ENCODE peak calls at places on chromosomes 5 and 9, in four cellular contexts. G is GM23338, X is A549, Y is SK-N-SH. D is an unnamed sample.

GRCh38 chr5:110288766-110289165 is 437.7 kb downstream of the TMEM232 start:
- DNase-seq in G (no peak), X (no peak), Y (no peak), D (no peak)

GRCh38 chr9:72954431-72955420 is 1.9 kb upstream of the ALDH1A1 start:
- DNase-seq in G (no peak), X (no peak), Y (no peak), D (peak; percentile 8)

GRCh38 chr5:169097374-169097831 is 203.5 kb downstream of the SLIT3 start:
- DNase-seq in G (no peak), X (no peak), Y (no peak), D (no peak)

GRCh38 chr9:100058699-100059579 is 39.9 kb downstream of the ERP44 start:
- DNase-seq in G (no peak), X (no peak), Y (no peak), D (no peak)

GRCh38 chr9:6911901-6912650 is 154.3 kb downstream of the KDM4C start:
- DNase-seq in G (no peak), X (no peak), Y (no peak), D (no peak)

GRCh38 chr5:147306351-147306750 is 71.5 kb downstream of the STK32A start:
- DNase-seq in G (no peak), X (no peak), Y (no peak), D (no peak)

GRCh38 chr9:114055061-114055460 is 23.0 kb downstream of the AMBP start:
- DNase-seq in G (no peak), X (no peak), Y (no peak), D (no peak)

GRCh38 chr9:129838707-129839259 is 3.5 kb downstream of the USP20 start:
- DNase-seq in G (no peak), X (no peak), Y (no peak), D (no peak)

GRCh38 chr5:72599519-72600400 is 92.5 kb upstream of the ZNF366 start:
- DNase-seq in G (no peak), X (peak; percentile 6), Y (no peak), D (no peak)

GRCh38 chr5:174532453-174533126 is 191.8 kb upstream of the MSX2 start:
- DNase-seq in G (peak; percentile 90), X (peak; percentile 93), Y (peak; percentile 48), D (peak; percentile 94)

GRCh38 chr5:73093943-73094342 is 26.4 kb upstream of the TMEM171 start:
- DNase-seq in G (no peak), X (no peak), Y (no peak), D (no peak)

GRCh38 chr5:67353500-67353931 is 156.9 kb upstream of the CD180 start:
- DNase-seq in G (no peak), X (no peak), Y (no peak), D (no peak)

GRCh38 chr5:34657550-34657921 is 1.4 kb downstream of the RAI14 start:
- DNase-seq in G (peak; percentile 67), X (peak; percentile 21), Y (peak; percentile 38), D (no peak)

GRCh38 chr9:437066-438015 is 222.7 kb downstream of the DOCK8 start:
- DNase-seq in G (no peak), X (no peak), Y (no peak), D (no peak)

GRCh38 chr5:9156282-9156681 is 389.6 kb downstream of the SEMA5A start:
- DNase-seq in G (peak; percentile 66), X (no peak), Y (peak; percentile 50), D (peak; percentile 42)

GRCh38 chr5:51378061-51378409 is 5.2 kb upstream of the ISL1 start:
- DNase-seq in G (no peak), X (no peak), Y (no peak), D (no peak)

GRCh38 chr5:98365126-98365525 is 408.3 kb upstream of the RGMB start:
- DNase-seq in G (no peak), X (no peak), Y (no peak), D (no peak)

GRCh38 chr9:6833518-6834192 is 75.9 kb downstream of the KDM4C start:
- DNase-seq in G (no peak), X (no peak), Y (no peak), D (no peak)

GRCh38 chr9:81619353-81620008 is 69.9 kb downstream of the TLE1 start:
- DNase-seq in G (no peak), X (no peak), Y (no peak), D (no peak)

GRCh38 chr5:132746592-132747063 is 598 bp upstream of the CCNI2 start:
- DNase-seq in G (peak; percentile 91), X (no peak), Y (no peak), D (no peak)

GRCh38 chr5:98483301-98483700 is 290.2 kb upstream of the RGMB start:
- DNase-seq in G (no peak), X (no peak), Y (no peak), D (no peak)

GRCh38 chr5:92374859-92375258 is 991.7 kb upstream of the ARRDC3 start:
- DNase-seq in G (no peak), X (no peak), Y (no peak), D (no peak)

GRCh38 chr5:59724482-59725392 is 168.8 kb downstream of the PDE4D start:
- DNase-seq in G (peak; percentile 76), X (peak; percentile 53), Y (peak; percentile 41), D (peak; percentile 16)

GRCh38 chr9:110050925-110051355 is 157.0 kb downstream of the C9orf152 start:
- DNase-seq in G (no peak), X (peak; percentile 40), Y (no peak), D (peak; percentile 51)

GRCh38 chr9:121674952-121675351 is 23.5 kb downstream of the DAB2IP start:
- DNase-seq in G (peak; percentile 39), X (no peak), Y (no peak), D (no peak)

GRCh38 chr5:137098663-137099062 is 400.5 kb downstream of the SPOCK1 start:
- DNase-seq in G (no peak), X (no peak), Y (no peak), D (no peak)

GRCh38 chr9:89311346-89312153 is 555 bp downstream of the CKS2 start:
- DNase-seq in G (no peak), X (no peak), Y (peak; percentile 72), D (no peak)

GRCh38 chr5:131214828-131215227 is 44.1 kb downstream of the LYRM7 start:
- DNase-seq in G (no peak), X (no peak), Y (peak; percentile 21), D (no peak)

GRCh38 chr9:20898885-20899554 is 132.4 kb downstream of the HACD4 start:
- DNase-seq in G (no peak), X (no peak), Y (peak; percentile 28), D (no peak)

GRCh38 chr9:137725598-137725997 is 106.8 kb downstream of the EHMT1 start:
- DNase-seq in G (no peak), X (no peak), Y (no peak), D (no peak)

GRCh38 chr5:59712836-59713487 is 180.6 kb downstream of the PDE4D start:
- DNase-seq in G (peak; percentile 71), X (no peak), Y (no peak), D (no peak)

GRCh38 chr9:117434568-117434967 is 19.7 kb upstream of the ASTN2 start:
- DNase-seq in G (peak; percentile 75), X (no peak), Y (no peak), D (no peak)

GRCh38 chr9:119441338-119441737 is 72.1 kb upstream of the BRINP1 start:
- DNase-seq in G (peak; percentile 80), X (no peak), Y (no peak), D (no peak)

GRCh38 chr9:107587175-107587963 is 97.8 kb upstream of the KLF4 start:
- DNase-seq in G (no peak), X (no peak), Y (no peak), D (peak; percentile 58)

GRCh38 chr5:149212203-149212951 is 59.3 kb upstream of the AFAP1L1 start:
- DNase-seq in G (no peak), X (no peak), Y (no peak), D (no peak)

GRCh38 chr9:19998153-19998552 is 209.3 kb upstream of the SLC24A2 start:
- DNase-seq in G (no peak), X (no peak), Y (no peak), D (no peak)

DNA sequence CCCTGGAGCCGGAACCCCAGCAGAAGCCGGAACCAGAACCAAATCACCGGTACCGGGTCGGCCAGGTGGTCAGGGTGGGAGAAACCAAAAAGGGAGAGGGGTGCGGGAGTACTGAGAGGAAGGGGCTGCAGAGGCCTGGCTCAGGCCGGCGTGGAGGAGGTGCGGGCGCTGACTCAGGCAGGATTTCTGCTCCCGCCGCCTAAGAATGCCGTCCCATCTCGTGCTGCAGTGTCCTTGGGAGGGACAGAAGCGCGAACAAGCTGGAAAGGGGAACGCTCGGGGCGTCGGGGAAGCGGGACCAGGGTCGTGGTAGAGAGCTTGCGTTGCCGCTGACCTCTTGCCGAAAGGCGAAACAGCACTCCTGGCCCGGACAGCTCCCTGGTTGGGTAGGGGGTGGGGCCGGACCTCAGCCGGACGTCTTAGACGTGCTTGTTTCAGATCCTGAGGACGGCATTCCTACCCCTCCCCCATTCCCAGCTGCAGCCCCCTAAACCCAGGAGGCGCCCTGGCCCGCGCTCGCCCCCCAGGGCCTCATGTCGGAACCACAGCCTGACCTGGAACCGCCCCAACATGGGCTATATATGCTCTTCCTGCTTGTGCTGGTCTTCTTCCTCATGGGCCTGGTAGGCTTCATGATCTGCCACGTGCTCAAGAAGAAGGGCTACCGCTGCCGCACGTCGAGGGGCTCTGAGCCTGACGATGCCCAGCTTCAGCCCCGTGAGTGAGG is 1.1 kb downstream of the RELL2 start:
- DNase-seq in G (peak; percentile 97), X (no peak), Y (peak; percentile 81), D (peak; percentile 72)
- TF ChIP-seq REST in G (peak; percentile 82), X (peak; percentile 83), Y (peak; percentile 94), D (peak; percentile 92)

GRCh38 chr5:90682278-90682677 is 123.7 kb downstream of the ADGRV1 start:
- DNase-seq in G (no peak), X (no peak), Y (no peak), D (no peak)

GRCh38 chr5:90690317-90690716 is 131.7 kb downstream of the ADGRV1 start:
- DNase-seq in G (no peak), X (no peak), Y (no peak), D (no peak)

GRCh38 chr5:90689064-90689463 is 130.5 kb downstream of the ADGRV1 start:
- DNase-seq in G (peak; percentile 52), X (no peak), Y (no peak), D (no peak)

GRCh38 chr5:90680831-90681420 is 122.3 kb downstream of the ADGRV1 start:
- DNase-seq in G (no peak), X (no peak), Y (no peak), D (no peak)

DNA sequence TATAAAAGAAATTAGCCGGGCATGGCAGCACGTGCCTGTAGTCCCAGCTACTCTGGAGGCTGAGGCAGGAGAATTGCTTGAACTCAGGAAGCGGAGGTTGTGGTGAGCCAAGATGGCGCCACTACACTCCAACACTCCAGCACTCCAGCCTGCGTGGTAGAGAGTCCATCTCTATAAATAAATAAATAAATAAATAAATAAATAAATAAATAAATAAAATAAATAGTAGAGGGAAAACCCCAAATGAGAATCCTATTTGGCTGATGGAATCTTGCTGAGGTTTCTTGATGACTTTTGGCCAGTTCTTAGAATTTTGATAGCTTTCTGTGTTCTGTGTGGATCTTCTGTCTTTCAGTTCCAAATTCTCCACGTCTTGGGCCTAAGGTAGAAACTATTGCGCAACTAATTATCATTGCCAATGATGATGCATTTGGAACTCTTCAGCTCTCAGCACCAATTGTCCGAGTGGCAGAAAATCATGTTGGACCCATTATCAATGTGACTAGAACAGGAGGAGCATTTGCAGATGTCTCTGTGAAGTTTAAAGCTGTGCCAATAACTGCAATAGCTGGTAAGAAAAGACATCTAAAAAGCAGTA is 126.9 kb downstream of the ADGRV1 start:
- DNase-seq in G (no peak), X (no peak), Y (no peak), D (no peak)
- TF ChIP-seq REST in G (no peak), X (no peak), Y (no peak), D (no peak)

GRCh38 chr5:153783278-153783677 is 255.4 kb downstream of the FAM114A2 start:
- DNase-seq in G (no peak), X (no peak), Y (no peak), D (no peak)
- TF ChIP-seq REST in G (no peak), X (no peak), Y (no peak), D (no peak)

GRCh38 chr9:94971378-94972131 is 245.1 kb downstream of the AOPEP start:
- DNase-seq in G (no peak), X (no peak), Y (peak; percentile 65), D (no peak)
- TF ChIP-seq REST in G (no peak), X (no peak), Y (no peak), D (no peak)

D was measured in HL-60.